ENCODE peak calls at places on chromosomes 4 and X, in seven cellular contexts. One of them, this sample, is unnamed.

GRCh38 chr4:73832651-73833237 is 3.7 kb upstream of the CXCL6 start:
- DNase-seq in HFFc6: peak
- DNase-seq in cardiac muscle cell: no peak
- DNase-seq in HFF-Myc: no peak
- DNase-seq in uterus: no peak
- DNase-seq in PC-9: no peak
- DNase-seq in HL-60: no peak
- DNase-seq in this sample: no peak

GRCh38 chr4:88938138-88938537 is 118.8 kb downstream of the FAM13A start:
- DNase-seq in HFFc6: peak
- DNase-seq in cardiac muscle cell: no peak
- DNase-seq in HFF-Myc: peak
- DNase-seq in uterus: no peak
- DNase-seq in PC-9: peak
- DNase-seq in HL-60: no peak
- DNase-seq in this sample: no peak

GRCh38 chr4:170047774-170048354 is 21.7 kb upstream of the MFAP3L start:
- DNase-seq in HFFc6: peak
- DNase-seq in cardiac muscle cell: peak
- DNase-seq in HFF-Myc: peak
- DNase-seq in uterus: peak
- DNase-seq in PC-9: no peak
- DNase-seq in HL-60: peak
- DNase-seq in this sample: peak

GRCh38 chr4:40349561-40350198 is 14.5 kb downstream of the CHRNA9 start:
- DNase-seq in HFFc6: peak
- DNase-seq in cardiac muscle cell: no peak
- DNase-seq in HFF-Myc: no peak
- DNase-seq in uterus: no peak
- DNase-seq in PC-9: peak
- DNase-seq in HL-60: no peak
- DNase-seq in this sample: no peak

GRCh38 chr4:7646384-7647061 is 211.8 kb upstream of the PSAPL1 start:
- DNase-seq in HFFc6: no peak
- DNase-seq in cardiac muscle cell: no peak
- DNase-seq in HFF-Myc: no peak
- DNase-seq in uterus: no peak
- DNase-seq in PC-9: no peak
- DNase-seq in HL-60: no peak
- DNase-seq in this sample: no peak

GRCh38 chrX:66638591-66639500 is at the start of gene EDA2R:
- DNase-seq in HFFc6: peak
- DNase-seq in cardiac muscle cell: peak
- DNase-seq in HFF-Myc: peak
- DNase-seq in uterus: peak
- DNase-seq in PC-9: no peak
- DNase-seq in HL-60: no peak
- DNase-seq in this sample: peak

GRCh38 chr4:92234393-92235176 is 69.2 kb upstream of the GRID2 start:
- DNase-seq in HFFc6: peak
- DNase-seq in cardiac muscle cell: no peak
- DNase-seq in HFF-Myc: peak
- DNase-seq in uterus: no peak
- DNase-seq in PC-9: peak
- DNase-seq in HL-60: no peak
- DNase-seq in this sample: no peak

GRCh38 chr4:7926822-7927221 is 12.8 kb downstream of the AFAP1 start:
- DNase-seq in HFFc6: no peak
- DNase-seq in cardiac muscle cell: no peak
- DNase-seq in HFF-Myc: no peak
- DNase-seq in uterus: no peak
- DNase-seq in PC-9: no peak
- DNase-seq in HL-60: no peak
- DNase-seq in this sample: no peak

GRCh38 chrX:134886201-134886600 is 104.6 kb upstream of the SMIM10 start:
- DNase-seq in HFFc6: no peak
- DNase-seq in cardiac muscle cell: no peak
- DNase-seq in HFF-Myc: no peak
- DNase-seq in uterus: no peak
- DNase-seq in PC-9: peak
- DNase-seq in HL-60: peak
- DNase-seq in this sample: no peak

GRCh38 chr4:55727746-55728145 is 91.6 kb upstream of the NMU start:
- DNase-seq in HFFc6: no peak
- DNase-seq in cardiac muscle cell: no peak
- DNase-seq in HFF-Myc: no peak
- DNase-seq in uterus: no peak
- DNase-seq in PC-9: no peak
- DNase-seq in HL-60: no peak
- DNase-seq in this sample: no peak

GRCh38 chrX:153400146-153401132 is 711 bp downstream of the PNMA6E start:
- DNase-seq in HFFc6: no peak
- DNase-seq in cardiac muscle cell: peak
- DNase-seq in HFF-Myc: no peak
- DNase-seq in uterus: no peak
- DNase-seq in PC-9: no peak
- DNase-seq in HL-60: no peak
- DNase-seq in this sample: peak

GRCh38 chr4:52197351-52197750 is 146.2 kb downstream of the SPATA18 start:
- DNase-seq in HFFc6: no peak
- DNase-seq in cardiac muscle cell: no peak
- DNase-seq in HFF-Myc: no peak
- DNase-seq in uterus: no peak
- DNase-seq in PC-9: no peak
- DNase-seq in HL-60: no peak
- DNase-seq in this sample: no peak

GRCh38 chr4:120869511-120870278 is 52.8 kb downstream of the PRDM5 start:
- DNase-seq in HFFc6: no peak
- DNase-seq in cardiac muscle cell: no peak
- DNase-seq in HFF-Myc: no peak
- DNase-seq in uterus: no peak
- DNase-seq in PC-9: no peak
- DNase-seq in HL-60: no peak
- DNase-seq in this sample: no peak

GRCh38 chr4:142161093-142161492 is 524.7 kb downstream of the IL15 start:
- DNase-seq in HFFc6: no peak
- DNase-seq in cardiac muscle cell: no peak
- DNase-seq in HFF-Myc: no peak
- DNase-seq in uterus: no peak
- DNase-seq in PC-9: no peak
- DNase-seq in HL-60: no peak
- DNase-seq in this sample: no peak

GRCh38 chr4:2025817-2026216 is 17.0 kb upstream of the NELFA start:
- DNase-seq in HFFc6: no peak
- DNase-seq in cardiac muscle cell: no peak
- DNase-seq in HFF-Myc: no peak
- DNase-seq in uterus: no peak
- DNase-seq in PC-9: no peak
- DNase-seq in HL-60: no peak
- DNase-seq in this sample: no peak
- TF ChIP-seq CTCF in HFFc6: no peak
- TF ChIP-seq CTCF in cardiac muscle cell: no peak
- TF ChIP-seq CTCF in HFF-Myc: no peak
- TF ChIP-seq CTCF in uterus: no peak
- TF ChIP-seq CTCF in PC-9: no peak
- TF ChIP-seq CTCF in HL-60: no peak
- TF ChIP-seq CTCF in this sample: no peak

GRCh38 chr4:157221895-157222763 is 1.6 kb downstream of the GRIA2 start:
- DNase-seq in HFFc6: no peak
- DNase-seq in cardiac muscle cell: peak
- DNase-seq in HFF-Myc: no peak
- DNase-seq in uterus: peak
- DNase-seq in PC-9: no peak
- DNase-seq in HL-60: no peak
- DNase-seq in this sample: no peak
- TF ChIP-seq CTCF in HFFc6: no peak
- TF ChIP-seq CTCF in cardiac muscle cell: no peak
- TF ChIP-seq CTCF in HFF-Myc: no peak
- TF ChIP-seq CTCF in uterus: peak
- TF ChIP-seq CTCF in PC-9: no peak
- TF ChIP-seq CTCF in HL-60: no peak
- TF ChIP-seq CTCF in this sample: no peak

DNA sequence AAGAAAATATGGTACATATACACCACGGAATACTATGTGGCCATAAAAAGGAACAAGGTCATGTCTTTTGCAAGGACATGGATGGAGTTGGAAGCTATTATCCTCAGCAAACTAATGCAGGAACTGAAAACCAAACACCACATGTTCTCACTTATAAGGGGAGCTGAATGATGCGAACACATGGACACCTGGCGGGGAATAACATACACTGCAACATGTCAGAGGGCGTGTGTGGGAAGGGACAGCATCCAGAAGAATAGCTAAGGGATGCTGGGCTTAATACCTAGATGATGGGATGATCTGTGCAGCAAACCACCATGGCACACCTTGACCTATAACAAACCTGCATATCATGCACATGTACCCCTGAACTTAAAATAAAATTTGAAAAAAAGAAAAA is 19.5 kb upstream of the CNKSR2 start:
- DNase-seq in HFFc6: no peak
- DNase-seq in cardiac muscle cell: no peak
- DNase-seq in HFF-Myc: no peak
- DNase-seq in uterus: no peak
- DNase-seq in PC-9: no peak
- DNase-seq in HL-60: no peak
- DNase-seq in this sample: no peak
- TF ChIP-seq CTCF in HFFc6: no peak
- TF ChIP-seq CTCF in cardiac muscle cell: no peak
- TF ChIP-seq CTCF in HFF-Myc: no peak
- TF ChIP-seq CTCF in uterus: no peak
- TF ChIP-seq CTCF in PC-9: peak
- TF ChIP-seq CTCF in HL-60: no peak
- TF ChIP-seq CTCF in this sample: no peak

GRCh38 chr4:54433686-54434085 is 204.6 kb downstream of the PDGFRA start:
- DNase-seq in HFFc6: peak
- DNase-seq in cardiac muscle cell: no peak
- DNase-seq in HFF-Myc: no peak
- DNase-seq in uterus: no peak
- DNase-seq in PC-9: no peak
- DNase-seq in HL-60: no peak
- DNase-seq in this sample: no peak
- TF ChIP-seq CTCF in HFFc6: peak
- TF ChIP-seq CTCF in cardiac muscle cell: peak
- TF ChIP-seq CTCF in HFF-Myc: peak
- TF ChIP-seq CTCF in uterus: peak
- TF ChIP-seq CTCF in PC-9: peak
- TF ChIP-seq CTCF in HL-60: no peak
- TF ChIP-seq CTCF in this sample: peak

DNA sequence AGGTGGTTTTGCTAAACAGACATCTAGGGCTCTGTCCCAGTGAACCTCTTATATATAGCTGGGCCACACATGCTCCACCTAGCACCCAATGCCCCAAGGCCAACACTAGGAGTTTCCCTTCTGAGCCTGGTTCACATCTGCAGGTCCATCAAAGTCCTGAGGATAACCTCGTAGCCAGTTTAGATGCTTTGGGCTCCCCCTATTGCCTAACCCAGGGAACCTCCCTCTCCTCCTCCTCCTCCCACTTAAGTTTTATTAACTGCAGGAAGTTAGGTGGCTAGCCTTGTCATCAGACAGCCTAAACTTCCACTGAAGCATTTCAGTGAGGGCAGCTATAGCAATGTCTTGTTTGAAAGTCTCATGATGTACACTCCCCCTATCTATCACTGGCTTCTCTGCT is 88.0 kb downstream of the GUCY2F start:
- DNase-seq in HFFc6: no peak
- DNase-seq in cardiac muscle cell: no peak
- DNase-seq in HFF-Myc: peak
- DNase-seq in uterus: no peak
- DNase-seq in PC-9: no peak
- DNase-seq in HL-60: peak
- DNase-seq in this sample: no peak
- TF ChIP-seq CTCF in HFFc6: no peak
- TF ChIP-seq CTCF in cardiac muscle cell: peak
- TF ChIP-seq CTCF in HFF-Myc: no peak
- TF ChIP-seq CTCF in uterus: no peak
- TF ChIP-seq CTCF in PC-9: no peak
- TF ChIP-seq CTCF in HL-60: no peak
- TF ChIP-seq CTCF in this sample: no peak

GRCh38 chr4:15197005-15197404 is 194.7 kb downstream of the CPEB2 start:
- DNase-seq in HFFc6: peak
- DNase-seq in cardiac muscle cell: peak
- DNase-seq in HFF-Myc: no peak
- DNase-seq in uterus: no peak
- DNase-seq in PC-9: no peak
- DNase-seq in HL-60: no peak
- DNase-seq in this sample: no peak
- TF ChIP-seq CTCF in HFFc6: peak
- TF ChIP-seq CTCF in cardiac muscle cell: peak
- TF ChIP-seq CTCF in HFF-Myc: peak
- TF ChIP-seq CTCF in uterus: no peak
- TF ChIP-seq CTCF in PC-9: peak
- TF ChIP-seq CTCF in HL-60: no peak
- TF ChIP-seq CTCF in this sample: no peak

This sample was measured in adrenal gland.